ENCODE peak calls at places on chromosomes 1 and 21, in four cellular contexts. I, G, B and D are unnamed samples.

GRCh38 chr1:201711811-201712210 is 117.1 kb upstream of the IPO9 start:
- DNase-seq in I (no peak), G (peak), B (no peak), D (peak)

GRCh38 chr1:93028542-93028941 is 50.5 kb upstream of the MTF2 start:
- DNase-seq in I (no peak), G (no peak), B (no peak), D (no peak)

GRCh38 chr21:46471514-46471913 is 12.8 kb downstream of the DIP2A start:
- DNase-seq in I (no peak), G (no peak), B (no peak), D (no peak)

GRCh38 chr1:11990303-11991032 is 10.2 kb downstream of the MFN2 start:
- DNase-seq in I (no peak), G (no peak), B (no peak), D (no peak)

GRCh38 chr1:43879414-43879813 is 54.2 kb upstream of the ARTN start:
- DNase-seq in I (no peak), G (peak), B (no peak), D (peak)

GRCh38 chr1:1041092-1041503 is 21.2 kb downstream of the AGRN start:
- DNase-seq in I (no peak), G (no peak), B (no peak), D (no peak)

GRCh38 chr1:41175546-41175945 is 66.6 kb downstream of the SCMH1 start:
- DNase-seq in I (no peak), G (peak), B (no peak), D (no peak)

GRCh38 chr1:116483481-116484309 is 87.1 kb downstream of the CD58 start:
- DNase-seq in I (no peak), G (peak), B (peak), D (no peak)

GRCh38 chr1:66434096-66434495 is 99.9 kb upstream of the SGIP1 start:
- DNase-seq in I (no peak), G (no peak), B (no peak), D (peak)

DNA sequence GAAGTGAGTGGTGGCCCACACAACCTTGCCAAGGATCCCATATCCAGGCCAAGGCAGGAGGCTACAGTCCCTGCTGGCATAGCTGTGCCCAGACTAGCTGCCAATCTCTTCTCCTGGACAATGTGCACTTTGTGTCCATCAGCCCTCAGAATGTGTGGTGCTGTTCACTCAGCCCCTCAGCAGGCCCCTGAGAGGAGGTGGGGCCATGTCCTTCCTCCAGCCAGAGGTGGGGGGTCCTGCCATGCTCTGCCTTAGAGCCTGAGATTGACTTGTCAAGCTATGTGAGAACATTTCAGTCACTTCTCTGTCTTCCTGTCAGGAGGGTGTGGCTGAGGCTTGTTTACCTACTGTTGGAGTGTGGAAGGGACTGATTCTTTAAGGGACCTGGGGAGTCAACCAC is 1.4 kb downstream of the NCF2 start:
- DNase-seq in I (no peak), G (no peak), B (peak), D (no peak)
- H3K4me3 ChIP-seq in I (no peak), G (no peak), B (no peak), D (no peak)

GRCh38 chr21:31874817-31875216 is 2.0 kb downstream of the HUNK start:
- DNase-seq in I (no peak), G (no peak), B (peak), D (no peak)
- H3K4me3 ChIP-seq in I (no peak), G (no peak), B (no peak), D (no peak)

GRCh38 chr1:51344276-51344601 is 13.9 kb upstream of the TTC39A start:
- DNase-seq in I (no peak), G (no peak), B (no peak), D (no peak)
- H3K4me3 ChIP-seq in I (no peak), G (no peak), B (no peak), D (no peak)

DNA sequence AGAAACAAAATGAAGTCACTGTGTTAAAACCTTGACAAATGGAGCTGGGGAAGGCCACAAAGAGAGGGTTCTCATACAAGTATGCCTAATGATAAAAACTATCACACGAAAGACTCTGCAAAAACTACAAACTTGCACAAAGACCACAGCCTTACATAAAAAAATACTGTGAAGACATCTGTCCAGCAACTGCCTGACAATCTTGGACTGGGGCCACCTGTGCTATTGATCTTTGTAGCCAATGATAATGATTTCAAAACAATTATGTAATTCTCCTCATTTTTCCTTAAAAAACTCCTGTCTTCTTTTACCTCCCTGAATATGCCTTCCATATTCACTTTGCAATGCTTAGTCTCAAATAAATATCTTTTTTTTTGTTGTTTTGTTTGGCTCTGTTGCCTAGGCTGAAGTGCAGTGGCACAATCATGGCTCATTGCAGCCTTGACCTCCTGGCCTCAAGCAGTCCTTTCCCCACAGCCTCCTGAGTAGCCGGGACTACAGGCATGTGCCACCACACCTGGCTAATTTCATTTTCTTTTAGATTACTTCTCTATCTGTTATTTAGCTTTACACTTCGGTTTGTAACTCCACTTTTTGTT is 79.4 kb upstream of the RHOU start:
- DNase-seq in I (no peak), G (no peak), B (no peak), D (no peak)
- H3K4me3 ChIP-seq in I (no peak), G (no peak), B (no peak), D (no peak)

GRCh38 chr21:40618216-40618615 is 228.7 kb downstream of the DSCAM start:
- DNase-seq in I (no peak), G (no peak), B (no peak), D (no peak)

GRCh38 chr21:40625991-40626390 is 221.0 kb downstream of the DSCAM start:
- DNase-seq in I (no peak), G (no peak), B (no peak), D (no peak)

GRCh38 chr21:40623550-40623949 is 223.4 kb downstream of the DSCAM start:
- DNase-seq in I (no peak), G (no peak), B (no peak), D (no peak)

GRCh38 chr21:40620386-40621145 is 226.4 kb downstream of the DSCAM start:
- DNase-seq in I (no peak), G (no peak), B (no peak), D (no peak)

GRCh38 chr21:40622531-40622930 is 224.4 kb downstream of the DSCAM start:
- DNase-seq in I (no peak), G (no peak), B (no peak), D (no peak)
- H3K4me3 ChIP-seq in I (no peak), G (no peak), B (no peak), D (no peak)

GRCh38 chr1:150010388-150011115 is at the start of gene OTUD7B:
- DNase-seq in I (peak), G (peak), B (peak), D (peak)
- H3K4me3 ChIP-seq in I (peak), G (peak), B (peak), D (peak)

GRCh38 chr1:47192458-47193384 is 2.9 kb upstream of the PDZK1IP1 start:
- DNase-seq in I (peak), G (peak), B (peak), D (peak)

GRCh38 chr1:47190807-47191206 is 971 bp upstream of the PDZK1IP1 start:
- DNase-seq in I (no peak), G (no peak), B (no peak), D (no peak)

GRCh38 chr1:47194314-47194713 is 4.5 kb upstream of the PDZK1IP1 start:
- DNase-seq in I (no peak), G (no peak), B (no peak), D (no peak)

GRCh38 chr1:47189844-47190562 is at the start of gene PDZK1IP1:
- DNase-seq in I (peak), G (peak), B (peak), D (peak)

DNA sequence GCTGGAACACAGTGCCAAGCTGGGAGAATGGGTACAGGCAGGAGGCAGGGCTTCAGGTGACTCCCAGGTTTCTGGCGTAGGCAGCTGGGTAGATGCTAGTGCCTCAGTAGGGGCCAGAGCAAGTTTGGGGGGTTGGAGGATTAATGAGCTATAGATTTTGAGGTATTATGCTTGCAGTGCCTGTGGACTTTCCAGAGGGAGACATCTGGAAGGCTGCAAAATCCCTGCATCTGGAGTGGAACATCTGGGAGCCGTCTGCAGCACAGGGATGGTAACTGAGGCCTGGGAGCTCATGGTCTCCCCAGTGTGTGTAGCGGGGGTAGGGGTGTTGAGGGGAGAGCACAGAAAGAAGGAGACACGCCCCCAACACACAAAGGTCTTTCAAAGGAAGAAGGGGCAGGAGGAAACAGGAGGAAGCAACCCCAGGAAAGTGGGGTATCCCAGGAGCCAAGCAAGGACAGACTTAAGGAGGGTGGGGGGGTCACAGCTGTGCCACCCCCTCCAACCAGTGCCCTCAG is 2.2 kb upstream of the PDZK1IP1 start:
- DNase-seq in I (no peak), G (no peak), B (peak), D (no peak)
- H3K4me3 ChIP-seq in I (no peak), G (no peak), B (no peak), D (no peak)